ENCODE peak calls at places on chromosomes 4 and X, in seven cellular contexts. One of them, this sample, is unnamed.

GRCh38 chr4:158162637-158163036 is 10.2 kb downstream of the GASK1B start:
- DNase-seq in RCC 7860: peak
- DNase-seq in stimulated activated CD4-positive, alpha-beta T cell treated with anti-CD3 and anti-CD28 coated beads, Interleukin-1b, Interleukin-23, amount 100 ng/mL, for 24 hours: no peak
- DNase-seq in NCI-H146: no peak
- DNase-seq in neural crest cell: no peak
- DNase-seq in iris pigment epithelial cell: no peak
- DNase-seq in AML-193: no peak
- DNase-seq in this sample: no peak

GRCh38 chr4:165971941-165972340 is 98.9 kb downstream of the TLL1 start:
- DNase-seq in RCC 7860: peak
- DNase-seq in stimulated activated CD4-positive, alpha-beta T cell treated with anti-CD3 and anti-CD28 coated beads, Interleukin-1b, Interleukin-23, amount 100 ng/mL, for 24 hours: no peak
- DNase-seq in neural crest cell: no peak
- DNase-seq in NCI-H146: no peak
- DNase-seq in iris pigment epithelial cell: peak
- DNase-seq in AML-193: no peak
- DNase-seq in this sample: no peak

GRCh38 chr4:89438102-89438831 is 130.7 kb upstream of the GPRIN3 start:
- DNase-seq in NCI-H146: peak
- DNase-seq in neural crest cell: no peak
- DNase-seq in stimulated activated CD4-positive, alpha-beta T cell treated with anti-CD3 and anti-CD28 coated beads, Interleukin-1b, Interleukin-23, amount 100 ng/mL, for 24 hours: peak
- DNase-seq in iris pigment epithelial cell: peak
- DNase-seq in AML-193: peak
- DNase-seq in RCC 7860: peak
- DNase-seq in this sample: peak

GRCh38 chr4:100872811-100873210 is 355.0 kb upstream of the EMCN start:
- DNase-seq in stimulated activated CD4-positive, alpha-beta T cell treated with anti-CD3 and anti-CD28 coated beads, Interleukin-1b, Interleukin-23, amount 100 ng/mL, for 24 hours: no peak
- DNase-seq in iris pigment epithelial cell: peak
- DNase-seq in neural crest cell: no peak
- DNase-seq in RCC 7860: no peak
- DNase-seq in NCI-H146: no peak
- DNase-seq in AML-193: no peak
- DNase-seq in this sample: no peak

GRCh38 chrX:9614016-9614415 is 149.2 kb downstream of the TBL1X start:
- DNase-seq in AML-193: no peak
- DNase-seq in neural crest cell: no peak
- DNase-seq in stimulated activated CD4-positive, alpha-beta T cell treated with anti-CD3 and anti-CD28 coated beads, Interleukin-1b, Interleukin-23, amount 100 ng/mL, for 24 hours: no peak
- DNase-seq in RCC 7860: peak
- DNase-seq in NCI-H146: no peak
- DNase-seq in iris pigment epithelial cell: peak
- DNase-seq in this sample: no peak

GRCh38 chrX:130300010-130300282 is 31.2 kb upstream of the ZNF280C start:
- DNase-seq in iris pigment epithelial cell: no peak
- DNase-seq in stimulated activated CD4-positive, alpha-beta T cell treated with anti-CD3 and anti-CD28 coated beads, Interleukin-1b, Interleukin-23, amount 100 ng/mL, for 24 hours: no peak
- DNase-seq in neural crest cell: no peak
- DNase-seq in RCC 7860: no peak
- DNase-seq in NCI-H146: no peak
- DNase-seq in AML-193: no peak
- DNase-seq in this sample: no peak

GRCh38 chr4:74618659-74619058 is 173.7 kb downstream of the AREG start:
- DNase-seq in AML-193: no peak
- DNase-seq in iris pigment epithelial cell: peak
- DNase-seq in NCI-H146: no peak
- DNase-seq in neural crest cell: no peak
- DNase-seq in stimulated activated CD4-positive, alpha-beta T cell treated with anti-CD3 and anti-CD28 coated beads, Interleukin-1b, Interleukin-23, amount 100 ng/mL, for 24 hours: no peak
- DNase-seq in RCC 7860: peak
- DNase-seq in this sample: no peak

GRCh38 chr4:139609647-139610046 is 53.6 kb upstream of the SETD7 start:
- DNase-seq in AML-193: no peak
- DNase-seq in NCI-H146: no peak
- DNase-seq in stimulated activated CD4-positive, alpha-beta T cell treated with anti-CD3 and anti-CD28 coated beads, Interleukin-1b, Interleukin-23, amount 100 ng/mL, for 24 hours: no peak
- DNase-seq in RCC 7860: no peak
- DNase-seq in iris pigment epithelial cell: peak
- DNase-seq in neural crest cell: no peak
- DNase-seq in this sample: no peak

GRCh38 chr4:1026115-1026514 is 14.7 kb downstream of the FGFRL1 start:
- DNase-seq in AML-193: no peak
- DNase-seq in NCI-H146: no peak
- DNase-seq in RCC 7860: peak
- DNase-seq in neural crest cell: no peak
- DNase-seq in stimulated activated CD4-positive, alpha-beta T cell treated with anti-CD3 and anti-CD28 coated beads, Interleukin-1b, Interleukin-23, amount 100 ng/mL, for 24 hours: peak
- DNase-seq in iris pigment epithelial cell: peak
- DNase-seq in this sample: no peak

GRCh38 chrX:122868626-122869025 is 315.5 kb upstream of the GRIA3 start:
- DNase-seq in neural crest cell: no peak
- DNase-seq in iris pigment epithelial cell: no peak
- DNase-seq in stimulated activated CD4-positive, alpha-beta T cell treated with anti-CD3 and anti-CD28 coated beads, Interleukin-1b, Interleukin-23, amount 100 ng/mL, for 24 hours: no peak
- DNase-seq in NCI-H146: no peak
- DNase-seq in RCC 7860: no peak
- DNase-seq in AML-193: no peak
- DNase-seq in this sample: no peak

GRCh38 chr4:16916719-16917337 is 18.4 kb upstream of the LDB2 start:
- DNase-seq in iris pigment epithelial cell: peak
- DNase-seq in neural crest cell: peak
- DNase-seq in stimulated activated CD4-positive, alpha-beta T cell treated with anti-CD3 and anti-CD28 coated beads, Interleukin-1b, Interleukin-23, amount 100 ng/mL, for 24 hours: peak
- DNase-seq in NCI-H146: peak
- DNase-seq in RCC 7860: peak
- DNase-seq in AML-193: peak
- DNase-seq in this sample: peak

This sample was measured in HuH-7.